ENCODE peak calls at places on chromosome 18, in nine cellular contexts. P is NCI-H774; H is activated naive CD8-positive, alpha-beta T cell treated with anti-CD3 and anti-CD28 coated beads, Interleukin-2, amount 50 U/mL, for 24 hours; B is ovary; G is T-helper 2 cell; K is T-helper 9 cell; T is EH; R is EL; J is erythroblast. N is an unnamed sample.

GRCh38 chr18:3411854-3412268 is 38.1 kb upstream of the TGIF1 start:
- DNase-seq in P (no peak), H (peak), B (peak), G (peak), K (peak), T (peak), R (peak), J (peak), N (no peak)

GRCh38 chr18:54228364-54228763 is 3.9 kb upstream of the MBD2 start:
- DNase-seq in P (no peak), H (no peak), B (no peak), G (no peak), K (no peak), T (no peak), R (no peak), J (no peak), N (no peak)

GRCh38 chr18:28588884-28589549 is 412.1 kb upstream of the CDH2 start:
- DNase-seq in P (no peak), H (no peak), B (no peak), G (no peak), K (no peak), T (peak), R (peak), J (no peak), N (no peak)

GRCh38 chr18:54767094-54767493 is 61.2 kb upstream of the RAB27B start:
- DNase-seq in P (peak), H (no peak), B (no peak), G (no peak), K (no peak), T (no peak), R (no peak), J (no peak), N (no peak)

GRCh38 chr18:55586841-55587240 is 1.2 kb downstream of the TCF4 start:
- DNase-seq in P (peak), H (no peak), B (no peak), G (no peak), K (no peak), T (peak), R (peak), J (peak), N (no peak)

GRCh38 chr18:30486856-30487255 is 555.7 kb downstream of the DSC3 start:
- DNase-seq in P (no peak), H (no peak), B (no peak), G (no peak), K (no peak), T (no peak), R (peak), J (no peak), N (no peak)

GRCh38 chr18:30969670-30970069 is 72.9 kb downstream of the DSC3 start:
- DNase-seq in P (no peak), H (no peak), B (no peak), G (no peak), K (no peak), T (no peak), R (no peak), J (no peak), N (no peak)

GRCh38 chr18:3594760-3595241 is 144.8 kb downstream of the TGIF1 start:
- DNase-seq in P (no peak), H (peak), B (no peak), G (peak), K (no peak), T (peak), R (peak), J (peak), N (no peak)

GRCh38 chr18:59155140-59155539 is 15.5 kb downstream of the SEC11C start:
- DNase-seq in P (no peak), H (no peak), B (no peak), G (no peak), K (no peak), T (peak), R (peak), J (no peak), N (no peak)

GRCh38 chr18:61502472-61502871 is 169.2 kb downstream of the CDH20 start:
- DNase-seq in P (peak), H (peak), B (no peak), G (no peak), K (no peak), T (peak), R (peak), J (peak), N (no peak)

N was measured in anterior cingulate cortex.